ENCODE peak calls at places on chromosomes 3 and 15, in nine cellular contexts. N is cardiac fibroblast; I is NCI-H1092; A is NCI-H524; W is EL; V is uterus; T is central memory CD8-positive, alpha-beta T cell; P is AG04450; O is NCI-H510A treated with DMSO at 0.1 percent for 48 hours. J is an unnamed sample.

GRCh38 chr3:99624536-99625236 is 13.7 kb upstream of the COL8A1 start:
- DNase-seq in N (no peak), W (no peak), P (no peak), I (no peak), A (no peak), V (no peak), O (no peak), T (no peak), J (no peak)

GRCh38 chr3:147400111-147400510 is 6.2 kb downstream of the ZIC4 start:
- DNase-seq in O (no peak), A (no peak), W (no peak), V (no peak), P (no peak), T (no peak), I (no peak), N (no peak), J (no peak)

GRCh38 chr3:25080461-25080860 is 347.6 kb upstream of the RARB start:
- DNase-seq in V (no peak), I (no peak), W (peak), A (no peak), T (no peak), N (peak), O (no peak), P (no peak), J (no peak)

GRCh38 chr3:159059395-159059794 is 257.5 kb downstream of the MFSD1 start:
- DNase-seq in T (no peak), A (no peak), P (no peak), V (no peak), N (no peak), I (no peak), W (no peak), O (peak), J (no peak)

GRCh38 chr15:37102315-37103021 is 2.1 kb upstream of the MEIS2 start:
- DNase-seq in O (peak), V (peak), N (peak), P (no peak), I (no peak), A (no peak), W (peak), T (no peak), J (no peak)

GRCh38 chr15:70783610-70784021 is 20.3 kb upstream of the UACA start:
- DNase-seq in A (no peak), N (peak), P (no peak), I (no peak), W (peak), O (no peak), T (no peak), V (no peak), J (no peak)

GRCh38 chr3:171770689-171771620 is 39.3 kb downstream of the PLD1 start:
- DNase-seq in A (peak), V (peak), O (peak), P (peak), N (peak), T (no peak), W (peak), I (no peak), J (no peak)

GRCh38 chr3:169153614-169154013 is 509.9 kb downstream of the MECOM start:
- DNase-seq in P (no peak), W (no peak), V (no peak), O (no peak), A (no peak), I (no peak), N (no peak), T (no peak), J (no peak)

GRCh38 chr3:64651791-64652241 is 36.0 kb downstream of the ADAMTS9 start:
- DNase-seq in T (no peak), O (no peak), N (peak), V (no peak), P (no peak), W (no peak), A (no peak), I (no peak), J (no peak)

GRCh38 chr15:55588070-55588817 is at the start of gene PYGO1:
- DNase-seq in V (peak), N (peak), A (peak), W (peak), P (peak), T (no peak), O (peak), I (peak), J (no peak)

GRCh38 chr15:73686781-73687256 is 2.6 kb downstream of the CD276 start:
- DNase-seq in A (no peak), P (peak), T (no peak), V (no peak), I (no peak), O (no peak), W (peak), N (peak), J (no peak)

GRCh38 chr3:160003520-160004128 is 15.0 kb downstream of the IL12A start:
- DNase-seq in I (peak), V (no peak), T (no peak), O (peak), P (no peak), W (peak), N (peak), A (peak), J (no peak)

GRCh38 chr3:121995190-121996137 is 26.6 kb downstream of the ILDR1 start:
- DNase-seq in V (no peak), I (no peak), W (peak), T (no peak), N (peak), O (peak), P (peak), A (peak), J (peak)

GRCh38 chr3:52086939-52087675 is 30.7 kb upstream of the DUSP7 start:
- DNase-seq in V (no peak), T (no peak), I (no peak), P (no peak), N (peak), O (no peak), A (no peak), W (peak), J (no peak)

GRCh38 chr3:121836069-121836468 is 1.1 kb downstream of the EAF2 start:
- DNase-seq in I (no peak), T (no peak), P (no peak), W (no peak), N (no peak), A (no peak), O (no peak), V (no peak), J (no peak)

GRCh38 chr3:129606522-129607390 is at the start of gene PLXND1:
- DNase-seq in N (peak), O (peak), V (peak), P (no peak), T (no peak), A (peak), I (peak), W (peak), J (peak)